ENCODE peak calls at places on chromosomes 4 and X, in seven cellular contexts. One of them, this sample, is unnamed.

GRCh38 chr4:52997132-52997416 is 135.0 kb downstream of the RASL11B start:
- DNase-seq in astrocyte of the spinal cord: peak; percentile 35
- DNase-seq in foreskin fibroblast: no peak
- DNase-seq in bronchial epithelial cell: no peak
- DNase-seq in cardiac fibroblast: peak; percentile 70
- DNase-seq in tibial artery: no peak
- DNase-seq in NB4: no peak
- DNase-seq in this sample: no peak

GRCh38 chrX:19687395-19687794 is 172.1 kb upstream of the MAP3K15 start:
- DNase-seq in cardiac fibroblast: no peak
- DNase-seq in NB4: no peak
- DNase-seq in tibial artery: no peak
- DNase-seq in foreskin fibroblast: no peak
- DNase-seq in bronchial epithelial cell: no peak
- DNase-seq in astrocyte of the spinal cord: no peak
- DNase-seq in this sample: no peak

GRCh38 chrX:106171293-106171692 is 3.2 kb downstream of the PWWP3B start:
- DNase-seq in bronchial epithelial cell: no peak
- DNase-seq in astrocyte of the spinal cord: no peak
- DNase-seq in NB4: no peak
- DNase-seq in cardiac fibroblast: no peak
- DNase-seq in tibial artery: no peak
- DNase-seq in foreskin fibroblast: no peak
- DNase-seq in this sample: no peak

GRCh38 chr4:159398236-159398638 is 295.4 kb downstream of the RAPGEF2 start:
- DNase-seq in cardiac fibroblast: peak; percentile 24
- DNase-seq in NB4: no peak
- DNase-seq in astrocyte of the spinal cord: peak; percentile 37
- DNase-seq in tibial artery: no peak
- DNase-seq in foreskin fibroblast: peak; percentile 32
- DNase-seq in bronchial epithelial cell: no peak
- DNase-seq in this sample: no peak

GRCh38 chr4:142194905-142195304 is 558.5 kb downstream of the IL15 start:
- DNase-seq in bronchial epithelial cell: no peak
- DNase-seq in foreskin fibroblast: no peak
- DNase-seq in NB4: no peak
- DNase-seq in tibial artery: no peak
- DNase-seq in astrocyte of the spinal cord: peak; percentile 26
- DNase-seq in cardiac fibroblast: no peak
- DNase-seq in this sample: no peak

GRCh38 chr4:187207931-187208330 is 484.3 kb upstream of the FAT1 start:
- DNase-seq in NB4: no peak
- DNase-seq in astrocyte of the spinal cord: no peak
- DNase-seq in bronchial epithelial cell: no peak
- DNase-seq in foreskin fibroblast: no peak
- DNase-seq in tibial artery: no peak
- DNase-seq in cardiac fibroblast: no peak
- DNase-seq in this sample: no peak

GRCh38 chr4:89300060-89300459 is 7.5 kb downstream of the GPRIN3 start:
- DNase-seq in astrocyte of the spinal cord: no peak
- DNase-seq in NB4: no peak
- DNase-seq in cardiac fibroblast: no peak
- DNase-seq in bronchial epithelial cell: no peak
- DNase-seq in foreskin fibroblast: no peak
- DNase-seq in tibial artery: no peak
- DNase-seq in this sample: no peak

GRCh38 chr4:32624943-32625603 is 1904.9 kb downstream of the PCDH7 start:
- DNase-seq in astrocyte of the spinal cord: no peak
- DNase-seq in tibial artery: no peak
- DNase-seq in cardiac fibroblast: peak; percentile 60
- DNase-seq in bronchial epithelial cell: peak; percentile 30
- DNase-seq in foreskin fibroblast: peak; percentile 0
- DNase-seq in NB4: no peak
- DNase-seq in this sample: no peak

GRCh38 chr4:145098675-145099037 is 545 bp downstream of the ABCE1 start:
- DNase-seq in foreskin fibroblast: peak; percentile 48
- DNase-seq in NB4: peak; percentile 71
- DNase-seq in bronchial epithelial cell: peak; percentile 74
- DNase-seq in tibial artery: no peak
- DNase-seq in astrocyte of the spinal cord: peak; percentile 64
- DNase-seq in cardiac fibroblast: peak; percentile 58
- DNase-seq in this sample: no peak

GRCh38 chr4:185346975-185347601 is 48.6 kb downstream of the LRP2BP start:
- DNase-seq in foreskin fibroblast: no peak
- DNase-seq in NB4: no peak
- DNase-seq in astrocyte of the spinal cord: peak; percentile 35
- DNase-seq in bronchial epithelial cell: no peak
- DNase-seq in tibial artery: no peak
- DNase-seq in cardiac fibroblast: peak; percentile 10
- DNase-seq in this sample: peak; percentile 46

GRCh38 chr4:149353241-149353640 is 462.4 kb downstream of the IQCM start:
- DNase-seq in NB4: no peak
- DNase-seq in cardiac fibroblast: no peak
- DNase-seq in astrocyte of the spinal cord: no peak
- DNase-seq in tibial artery: no peak
- DNase-seq in bronchial epithelial cell: peak; percentile 14
- DNase-seq in foreskin fibroblast: no peak
- DNase-seq in this sample: no peak

GRCh38 chr4:128427832-128428366 is 140.3 kb upstream of the PGRMC2 start:
- DNase-seq in NB4: peak; percentile 43
- DNase-seq in foreskin fibroblast: peak; percentile 59
- DNase-seq in astrocyte of the spinal cord: peak; percentile 64
- DNase-seq in tibial artery: no peak
- DNase-seq in bronchial epithelial cell: peak; percentile 86
- DNase-seq in cardiac fibroblast: peak; percentile 86
- DNase-seq in this sample: no peak

GRCh38 chr4:156137971-156138581 is 184.4 kb upstream of the CTSO start:
- DNase-seq in foreskin fibroblast: no peak
- DNase-seq in astrocyte of the spinal cord: no peak
- DNase-seq in tibial artery: no peak
- DNase-seq in NB4: no peak
- DNase-seq in cardiac fibroblast: no peak
- DNase-seq in bronchial epithelial cell: no peak
- DNase-seq in this sample: no peak

GRCh38 chr4:135371137-135371536 is 1169.5 kb upstream of the PABPC4L start:
- DNase-seq in NB4: peak; percentile 38
- DNase-seq in foreskin fibroblast: no peak
- DNase-seq in tibial artery: no peak
- DNase-seq in astrocyte of the spinal cord: no peak
- DNase-seq in cardiac fibroblast: no peak
- DNase-seq in bronchial epithelial cell: no peak
- DNase-seq in this sample: no peak

GRCh38 chrX:4764888-4765287 is 1051.4 kb upstream of the PRKX start:
- DNase-seq in tibial artery: no peak
- DNase-seq in astrocyte of the spinal cord: peak; percentile 7
- DNase-seq in foreskin fibroblast: peak; percentile 23
- DNase-seq in NB4: no peak
- DNase-seq in cardiac fibroblast: no peak
- DNase-seq in bronchial epithelial cell: peak; percentile 61
- DNase-seq in this sample: no peak

GRCh38 chrX:100194073-100194775 is 215.8 kb downstream of the PCDH19 start:
- DNase-seq in NB4: no peak
- DNase-seq in bronchial epithelial cell: no peak
- DNase-seq in foreskin fibroblast: no peak
- DNase-seq in astrocyte of the spinal cord: no peak
- DNase-seq in cardiac fibroblast: no peak
- DNase-seq in tibial artery: no peak
- DNase-seq in this sample: no peak

GRCh38 chr4:13476915-13477314 is 7.2 kb downstream of the RAB28 start:
- DNase-seq in bronchial epithelial cell: no peak
- DNase-seq in cardiac fibroblast: peak; percentile 64
- DNase-seq in astrocyte of the spinal cord: peak; percentile 67
- DNase-seq in tibial artery: no peak
- DNase-seq in NB4: peak; percentile 34
- DNase-seq in foreskin fibroblast: peak; percentile 19
- DNase-seq in this sample: peak; percentile 88

GRCh38 chr4:88008133-88008621 is 742 bp downstream of the PKD2 start:
- DNase-seq in cardiac fibroblast: peak; percentile 57
- DNase-seq in foreskin fibroblast: peak; percentile 52
- DNase-seq in NB4: peak; percentile 57
- DNase-seq in tibial artery: peak; percentile 75
- DNase-seq in bronchial epithelial cell: no peak
- DNase-seq in astrocyte of the spinal cord: peak; percentile 42
- DNase-seq in this sample: no peak

GRCh38 chr4:37822220-37822619 is 4.3 kb upstream of the PGM2 start:
- DNase-seq in astrocyte of the spinal cord: no peak
- DNase-seq in bronchial epithelial cell: peak; percentile 43
- DNase-seq in foreskin fibroblast: no peak
- DNase-seq in cardiac fibroblast: peak; percentile 54
- DNase-seq in NB4: no peak
- DNase-seq in tibial artery: no peak
- DNase-seq in this sample: no peak

GRCh38 chr4:78954048-78954666 is 14.9 kb upstream of the PAQR3 start:
- DNase-seq in NB4: peak; percentile 57
- DNase-seq in foreskin fibroblast: no peak
- DNase-seq in astrocyte of the spinal cord: peak; percentile 30
- DNase-seq in bronchial epithelial cell: peak; percentile 20
- DNase-seq in tibial artery: no peak
- DNase-seq in cardiac fibroblast: no peak
- DNase-seq in this sample: no peak
- TF ChIP-seq CTCF in NB4: peak; percentile 66
- TF ChIP-seq CTCF in foreskin fibroblast: peak; percentile 15
- TF ChIP-seq CTCF in astrocyte of the spinal cord: peak; percentile 53
- TF ChIP-seq CTCF in bronchial epithelial cell: peak; percentile 45
- TF ChIP-seq CTCF in tibial artery: peak; percentile 55
- TF ChIP-seq CTCF in cardiac fibroblast: peak; percentile 42
- TF ChIP-seq CTCF in this sample: no peak

DNA sequence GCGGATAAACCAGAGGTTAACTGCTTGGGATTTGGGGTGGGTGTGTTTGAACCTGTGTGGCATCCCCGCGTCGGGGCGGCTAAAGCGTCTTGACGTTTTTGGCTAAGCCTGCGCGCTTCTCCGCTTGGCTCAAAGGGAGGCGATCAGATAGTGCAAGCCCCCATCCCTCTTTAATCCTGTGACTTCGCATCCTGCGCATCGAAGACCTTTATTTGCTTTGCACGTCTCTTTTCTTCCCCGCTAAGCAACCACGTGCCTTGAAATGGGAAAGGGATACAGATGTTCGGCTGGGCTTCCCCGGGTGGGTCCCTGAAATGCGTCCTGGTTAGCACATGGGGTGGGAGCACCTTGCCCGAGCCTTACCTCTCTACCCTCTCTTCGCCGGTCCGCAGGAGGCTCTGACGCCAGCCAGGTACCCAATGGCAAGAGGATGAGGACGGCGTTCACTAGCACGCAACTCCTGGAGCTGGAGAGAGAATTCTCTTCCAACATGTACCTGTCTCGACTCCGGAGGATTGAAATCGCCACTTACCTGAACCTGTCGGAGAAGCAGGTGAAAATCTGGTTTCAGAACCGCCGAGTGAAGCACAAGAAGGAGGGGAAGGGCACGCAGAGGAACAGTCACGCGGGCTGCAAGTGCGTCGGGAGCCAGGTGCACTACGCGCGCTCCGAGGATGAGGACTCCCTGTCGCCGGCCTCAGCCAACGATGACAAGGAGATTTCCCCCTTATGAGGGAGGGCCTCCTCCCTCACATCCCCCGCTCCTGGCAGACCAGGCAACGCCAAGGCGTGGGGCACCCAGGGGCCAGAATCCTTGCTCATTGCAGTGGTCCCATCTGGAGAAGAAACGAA is 1.5 kb downstream of the GSX2 start:
- DNase-seq in tibial artery: no peak
- DNase-seq in NB4: no peak
- DNase-seq in bronchial epithelial cell: no peak
- DNase-seq in foreskin fibroblast: no peak
- DNase-seq in cardiac fibroblast: no peak
- DNase-seq in astrocyte of the spinal cord: no peak
- DNase-seq in this sample: no peak
- H3K4me3 ChIP-seq in tibial artery: peak overlapping the region; percentile 46
- H3K4me3 ChIP-seq in NB4: no peak overlapping the region
- H3K4me3 ChIP-seq in bronchial epithelial cell: no peak overlapping the region
- H3K4me3 ChIP-seq in foreskin fibroblast: peak overlapping the region; percentile 52
- H3K4me3 ChIP-seq in cardiac fibroblast: no peak overlapping the region
- H3K4me3 ChIP-seq in astrocyte of the spinal cord: no peak overlapping the region
- H3K4me3 ChIP-seq in this sample: peak overlapping the region; percentile 50

DNA sequence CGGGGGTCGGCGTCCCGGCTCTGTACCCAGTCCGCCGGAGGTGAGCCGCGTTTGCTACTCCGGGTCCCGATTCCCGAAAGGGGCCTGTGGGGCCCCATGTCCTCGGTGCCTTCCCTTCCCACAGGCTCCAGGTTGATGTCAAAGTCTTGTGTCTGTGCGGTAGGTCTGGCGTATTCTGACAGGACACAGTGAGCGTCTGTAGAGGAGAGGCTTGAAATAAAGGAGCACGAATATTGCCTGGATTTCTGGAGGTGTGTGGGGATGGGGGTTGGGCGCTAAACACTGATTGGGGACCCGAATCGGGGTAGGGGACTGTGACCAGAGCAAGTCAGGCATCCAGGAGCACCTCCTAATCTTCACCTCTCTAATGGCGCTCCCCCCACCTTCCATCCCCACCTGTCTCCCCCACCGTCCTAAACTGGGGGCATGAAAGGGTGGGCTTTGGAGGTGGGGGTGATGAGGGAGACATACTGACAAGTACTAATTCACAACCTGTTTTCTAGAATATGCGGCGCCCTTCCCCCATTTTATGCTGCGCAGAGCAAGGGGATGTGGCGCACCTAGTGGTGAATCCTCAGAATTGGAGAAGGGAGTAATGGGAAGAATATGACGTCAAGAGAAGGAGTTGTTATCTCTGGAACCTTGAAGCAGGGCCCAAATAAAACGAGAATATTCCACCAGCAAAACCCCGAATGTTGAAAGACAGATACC is 874 bp downstream of the GPRASP2 start:
- DNase-seq in foreskin fibroblast: peak; percentile 21
- DNase-seq in astrocyte of the spinal cord: peak; percentile 50
- DNase-seq in NB4: no peak
- DNase-seq in cardiac fibroblast: peak; percentile 72
- DNase-seq in bronchial epithelial cell: peak; percentile 34
- DNase-seq in tibial artery: peak; percentile 72
- DNase-seq in this sample: no peak
- TF ChIP-seq CTCF in foreskin fibroblast: peak; percentile 55
- TF ChIP-seq CTCF in astrocyte of the spinal cord: peak; percentile 64
- TF ChIP-seq CTCF in NB4: no peak
- TF ChIP-seq CTCF in cardiac fibroblast: peak; percentile 65
- TF ChIP-seq CTCF in bronchial epithelial cell: peak; percentile 50
- TF ChIP-seq CTCF in tibial artery: peak; percentile 43
- TF ChIP-seq CTCF in this sample: peak; percentile 50

GRCh38 chr4:20255251-20255586 is 3.5 kb downstream of the SLIT2 start:
- DNase-seq in foreskin fibroblast: no peak
- DNase-seq in tibial artery: no peak
- DNase-seq in astrocyte of the spinal cord: peak; percentile 32
- DNase-seq in cardiac fibroblast: peak; percentile 20
- DNase-seq in bronchial epithelial cell: no peak
- DNase-seq in NB4: no peak
- DNase-seq in this sample: no peak

GRCh38 chr4:20253272-20253798 is 1.6 kb downstream of the SLIT2 start:
- DNase-seq in NB4: no peak
- DNase-seq in bronchial epithelial cell: no peak
- DNase-seq in cardiac fibroblast: peak; percentile 20
- DNase-seq in astrocyte of the spinal cord: no peak
- DNase-seq in tibial artery: no peak
- DNase-seq in foreskin fibroblast: peak; percentile 10
- DNase-seq in this sample: no peak

GRCh38 chr4:20253799-20254409 is 2.2 kb downstream of the SLIT2 start:
- DNase-seq in cardiac fibroblast: peak; percentile 41
- DNase-seq in astrocyte of the spinal cord: peak; percentile 32
- DNase-seq in NB4: no peak
- DNase-seq in tibial artery: peak; percentile 78
- DNase-seq in foreskin fibroblast: peak; percentile 46
- DNase-seq in bronchial epithelial cell: no peak
- DNase-seq in this sample: no peak

GRCh38 chr4:20255823-20256222 is 4.1 kb downstream of the SLIT2 start:
- DNase-seq in cardiac fibroblast: no peak
- DNase-seq in tibial artery: no peak
- DNase-seq in foreskin fibroblast: no peak
- DNase-seq in NB4: no peak
- DNase-seq in bronchial epithelial cell: no peak
- DNase-seq in astrocyte of the spinal cord: no peak
- DNase-seq in this sample: no peak

GRCh38 chr4:20254517-20255250 is 3.0 kb downstream of the SLIT2 start:
- DNase-seq in foreskin fibroblast: peak; percentile 41
- DNase-seq in astrocyte of the spinal cord: peak; percentile 48
- DNase-seq in bronchial epithelial cell: no peak
- DNase-seq in NB4: no peak
- DNase-seq in tibial artery: peak; percentile 70
- DNase-seq in cardiac fibroblast: peak; percentile 59
- DNase-seq in this sample: no peak
- H3K4me3 ChIP-seq in foreskin fibroblast: peak overlapping the region; percentile 93
- H3K4me3 ChIP-seq in astrocyte of the spinal cord: peak overlapping the region; percentile 74
- H3K4me3 ChIP-seq in bronchial epithelial cell: peak overlapping the region; percentile 14
- H3K4me3 ChIP-seq in NB4: no peak overlapping the region
- H3K4me3 ChIP-seq in tibial artery: peak overlapping the region; percentile 66
- H3K4me3 ChIP-seq in cardiac fibroblast: peak overlapping the region; percentile 72
- H3K4me3 ChIP-seq in this sample: peak overlapping the region; percentile 75